ENCODE peak calls at places on chromosomes 13 and 19, in four cellular contexts. J, N, D and F are unnamed samples.

GRCh38 chr13:106814389-106814903 is 246.5 kb upstream of the ARGLU1 start:
- DNase-seq in J (no peak), N (no peak), D (no peak), F (no peak)

GRCh38 chr13:26679945-26680516 is 80.6 kb downstream of the GPR12 start:
- DNase-seq in J (no peak), N (peak), D (no peak), F (no peak)

GRCh38 chr13:48317511-48317981 is 14.0 kb downstream of the RB1 start:
- DNase-seq in J (no peak), N (no peak), D (no peak), F (no peak)

GRCh38 chr13:84574851-84575250 is 692.6 kb upstream of the SLITRK1 start:
- DNase-seq in J (peak), N (no peak), D (no peak), F (no peak)

GRCh38 chr13:47661076-47661475 is 340.0 kb downstream of the SUCLA2 start:
- DNase-seq in J (peak), N (no peak), D (no peak), F (no peak)

GRCh38 chr19:7799640-7800355 is 30.2 kb upstream of the EVI5L start:
- DNase-seq in J (peak), N (peak), D (peak), F (peak)

GRCh38 chr19:58498316-58499020 is 13.3 kb downstream of the SLC27A5 start:
- DNase-seq in J (no peak), N (no peak), D (no peak), F (no peak)

GRCh38 chr19:56403261-56403660 is 871 bp upstream of the ZNF583 start:
- DNase-seq in J (no peak), N (no peak), D (no peak), F (no peak)

GRCh38 chr13:27797228-27797624 is 4.9 kb downstream of the GSX1 start:
- DNase-seq in J (peak), N (peak), D (no peak), F (no peak)

GRCh38 chr19:40586611-40587010 is 9.9 kb downstream of the SHKBP1 start:
- DNase-seq in J (no peak), N (no peak), D (no peak), F (no peak)

GRCh38 chr19:21482863-21483276 is 22.5 kb upstream of the ZNF429 start:
- DNase-seq in J (peak), N (peak), D (peak), F (no peak)

GRCh38 chr19:45782820-45783785 is 813 bp upstream of the DMPK start:
- DNase-seq in J (peak), N (no peak), D (peak), F (no peak)

GRCh38 chr19:50252111-50252886 is 48.9 kb downstream of the MYH14 start:
- DNase-seq in J (no peak), N (peak), D (peak), F (no peak)

GRCh38 chr19:58279042-58279924 is 528 bp downstream of the ZNF8 start:
- DNase-seq in J (peak), N (peak), D (peak), F (no peak)

GRCh38 chr13:95355491-95355890 is 54.2 kb upstream of the ABCC4 start:
- DNase-seq in J (peak), N (no peak), D (no peak), F (no peak)

GRCh38 chr13:26400545-26400944 is 146.6 kb downstream of the CDK8 start:
- DNase-seq in J (no peak), N (no peak), D (no peak), F (no peak)

GRCh38 chr19:29676586-29676985 is 11.3 kb downstream of the PLEKHF1 start:
- DNase-seq in J (no peak), N (no peak), D (no peak), F (no peak)

GRCh38 chr13:51643882-51644281 is 59.6 kb downstream of the WDFY2 start:
- DNase-seq in J (peak), N (no peak), D (no peak), F (no peak)

GRCh38 chr19:18762125-18763023 is 28.7 kb downstream of the COMP start:
- DNase-seq in J (peak), N (peak), D (peak), F (no peak)

GRCh38 chr13:20136781-20137703 is 23.8 kb downstream of the GJA3 start:
- DNase-seq in J (no peak), N (peak), D (peak), F (no peak)

GRCh38 chr19:43496960-43497359 is 7.6 kb downstream of the PHLDB3 start:
- DNase-seq in J (no peak), N (no peak), D (no peak), F (no peak)

GRCh38 chr13:84670245-84670644 is 788.0 kb upstream of the SLITRK1 start:
- DNase-seq in J (no peak), N (no peak), D (no peak), F (no peak)

GRCh38 chr13:76505437-76505836 is 380.8 kb downstream of the KCTD12 start:
- DNase-seq in J (no peak), N (no peak), D (no peak), F (no peak)

GRCh38 chr13:20191902-20192469 is 752 bp downstream of the GJB2 start:
- DNase-seq in J (peak), N (peak), D (peak), F (no peak)

GRCh38 chr13:84590663-84591062 is 708.4 kb upstream of the SLITRK1 start:
- DNase-seq in J (no peak), N (peak), D (no peak), F (no peak)

GRCh38 chr13:32472194-32472621 is 44.3 kb upstream of the N4BP2L1 start:
- DNase-seq in J (peak), N (no peak), D (no peak), F (peak)

GRCh38 chr13:97749174-97749573 is 204.3 kb upstream of the IPO5 start:
- DNase-seq in J (peak), N (peak), D (no peak), F (no peak)

GRCh38 chr19:9793051-9793591 is 24.6 kb upstream of the ZNF846 start:
- DNase-seq in J (peak), N (peak), D (peak), F (no peak)

GRCh38 chr13:48066310-48066989 is 28.5 kb downstream of the MED4 start:
- DNase-seq in J (peak), N (no peak), D (no peak), F (peak)

GRCh38 chr19:31279436-31279765 is 69.8 kb downstream of the TSHZ3 start:
- DNase-seq in J (no peak), N (no peak), D (no peak), F (no peak)

GRCh38 chr13:93238711-93239110 is 12.1 kb downstream of the GPC6 start:
- DNase-seq in J (no peak), N (no peak), D (no peak), F (no peak)
- H3K4me3 ChIP-seq in J (no peak), N (no peak), D (no peak), F (no peak)

GRCh38 chr19:47507924-47508553 is 6.8 kb downstream of the NAPA start:
- DNase-seq in J (no peak), N (peak), D (no peak), F (no peak)
- TF ChIP-seq CTCF in J (no peak), N (peak), D (no peak), F (no peak)

DNA sequence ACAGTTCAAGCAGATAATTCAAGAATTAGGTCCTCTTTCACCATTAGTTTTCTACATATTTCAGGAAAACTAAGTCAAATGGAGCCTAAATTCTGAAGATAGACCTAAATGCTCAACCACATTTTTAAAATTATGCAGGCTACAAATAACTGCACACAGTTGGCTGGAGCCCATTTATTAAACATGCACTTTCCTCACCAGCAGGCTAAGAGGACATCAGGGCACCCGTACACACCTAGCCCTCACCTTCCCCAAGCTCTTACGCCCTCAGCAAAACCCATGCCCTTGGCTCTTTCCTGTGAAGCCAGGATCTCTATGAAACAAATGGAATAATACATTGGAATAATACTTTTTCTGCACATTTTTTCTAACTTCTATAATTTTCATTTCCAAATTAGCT is 18.2 kb downstream of the IRS2 start:
- DNase-seq in J (no peak), N (no peak), D (no peak), F (no peak)
- H3K4me3 ChIP-seq in J (no peak), N (no peak), D (no peak), F (no peak)

DNA sequence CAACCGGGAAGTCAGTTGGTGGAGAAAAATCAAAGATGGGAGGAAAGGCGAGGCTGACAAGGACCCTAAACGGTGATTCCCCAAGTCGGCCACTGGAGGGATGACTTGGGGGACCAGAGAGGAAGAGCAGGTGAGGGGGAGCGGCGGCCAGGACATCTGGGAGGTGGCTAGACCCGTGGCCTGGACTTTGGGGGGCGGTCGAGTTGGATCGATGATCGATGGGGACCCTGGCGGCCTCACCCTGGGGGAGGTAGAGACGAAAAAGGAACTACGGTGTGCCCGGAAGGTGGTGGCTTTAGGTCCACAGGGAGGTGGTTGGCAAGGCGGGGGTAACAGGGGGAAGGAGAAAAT is 7.6 kb upstream of the CIRBP start:
- DNase-seq in J (no peak), N (peak), D (peak), F (no peak)
- TF ChIP-seq CTCF in J (peak), N (peak), D (peak), F (peak)

GRCh38 chr13:108496364-108497215 is 132.8 kb upstream of the MYO16 start:
- DNase-seq in J (no peak), N (peak), D (no peak), F (no peak)
- H3K4me3 ChIP-seq in J (no peak), N (peak), D (peak), F (no peak)

GRCh38 chr13:29591310-29591709 is 4.2 kb downstream of the SLC7A1 start:
- DNase-seq in J (peak), N (no peak), D (no peak), F (no peak)

GRCh38 chr13:29587645-29588044 is 7.8 kb downstream of the SLC7A1 start:
- DNase-seq in J (no peak), N (no peak), D (no peak), F (no peak)

GRCh38 chr13:29593605-29594297 is 1.7 kb downstream of the SLC7A1 start:
- DNase-seq in J (no peak), N (no peak), D (no peak), F (no peak)

GRCh38 chr13:29589234-29589633 is 6.3 kb downstream of the SLC7A1 start:
- DNase-seq in J (no peak), N (no peak), D (no peak), F (no peak)

DNA sequence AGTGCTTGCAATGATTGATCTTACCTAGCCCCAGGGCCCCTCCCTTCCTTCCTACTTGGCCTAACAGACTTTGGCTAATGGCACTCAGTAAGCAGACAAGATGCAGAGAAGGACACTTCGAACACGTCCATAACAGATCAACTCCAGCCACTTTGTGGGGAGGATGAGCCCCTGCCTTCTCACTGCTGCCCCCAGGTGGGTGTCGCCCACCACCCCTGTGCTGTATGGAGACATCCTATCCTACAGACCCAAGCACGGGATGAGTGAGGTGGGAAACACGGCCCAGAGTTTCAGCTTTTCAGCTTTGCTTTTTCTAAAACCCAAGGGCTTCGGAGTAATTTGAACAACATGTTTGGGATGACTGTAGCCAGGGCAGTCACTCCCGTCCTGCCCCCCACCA is 5.5 kb downstream of the SLC7A1 start:
- DNase-seq in J (no peak), N (peak), D (no peak), F (no peak)
- TF ChIP-seq CTCF in J (peak), N (peak), D (no peak), F (peak)

GRCh38 chr13:91020635-91021034 is 326.9 kb upstream of the MIR17HG start:
- DNase-seq in J (no peak), N (no peak), D (no peak), F (no peak)

GRCh38 chr13:91017031-91017668 is 330.3 kb upstream of the MIR17HG start:
- DNase-seq in J (peak), N (peak), D (no peak), F (no peak)

GRCh38 chr13:91014696-91015095 is 332.8 kb upstream of the MIR17HG start:
- DNase-seq in J (no peak), N (no peak), D (no peak), F (no peak)

GRCh38 chr13:91017669-91018053 is 329.8 kb upstream of the MIR17HG start:
- DNase-seq in J (no peak), N (peak), D (no peak), F (no peak)
- H3K4me3 ChIP-seq in J (no peak), N (no peak), D (no peak), F (no peak)

DNA sequence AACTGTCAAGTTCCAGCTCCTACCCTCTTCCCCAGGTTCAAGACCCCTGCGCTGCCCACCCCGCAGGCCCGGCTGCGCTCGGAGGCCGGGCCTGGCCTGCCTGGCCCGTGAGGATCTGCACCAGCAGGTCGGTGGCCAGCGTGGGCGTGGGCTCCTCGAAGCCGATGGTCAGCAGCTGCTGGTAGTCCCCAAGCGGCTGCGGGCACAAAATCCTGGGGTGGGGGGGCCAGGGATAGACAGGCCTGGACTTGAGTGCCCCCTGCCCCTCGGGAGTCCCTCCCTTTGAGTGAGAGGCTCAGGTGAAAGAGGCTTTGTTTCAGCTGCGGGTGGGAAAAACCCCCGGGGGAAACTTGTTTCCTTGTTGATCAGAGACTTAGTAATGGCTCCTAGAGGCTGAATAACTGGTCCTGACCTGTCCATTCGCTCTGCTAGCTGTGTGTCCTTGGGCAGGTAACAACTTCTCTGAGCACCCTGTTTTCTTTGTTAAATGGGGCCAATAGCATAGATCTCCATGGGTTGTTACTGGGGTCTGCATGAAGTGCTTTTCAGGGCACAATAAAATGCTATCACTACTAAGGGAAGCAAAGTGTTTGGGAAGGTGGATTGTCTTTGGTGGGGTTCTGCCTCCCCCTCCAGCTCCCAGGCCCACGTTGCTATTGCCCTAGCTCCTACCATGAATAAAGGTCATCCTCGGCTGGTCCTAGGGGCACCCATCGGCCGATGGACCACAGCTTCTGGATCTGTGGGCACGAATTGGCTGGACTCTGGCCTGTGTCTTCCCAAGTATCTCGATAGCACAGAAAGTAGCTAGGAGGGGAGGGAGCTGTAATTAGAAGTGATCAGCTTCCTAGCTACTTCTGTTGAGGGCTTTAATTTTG is 3.5 kb downstream of the C19orf67 start:
- DNase-seq in J (no peak), N (no peak), D (peak), F (no peak)
- TF ChIP-seq CTCF in J (no peak), N (no peak), D (no peak), F (no peak)